ENCODE peak calls at places on chromosomes 13 and 19, in nine cellular contexts. R is prostate gland; Q is left ventricle myocardium inferior; X is CD8-positive, alpha-beta T cell; N is upper lobe of right lung; V is uterus; F is tibial artery; M is breast epithelium; K is OCI-LY7. H is an unnamed sample.

GRCh38 chr19:17721821-17722220 is 2.5 kb downstream of the MAP1S start:
- DNase-seq in R (no peak), Q (peak; percentile 51), X (no peak), N (peak; percentile 88), V (peak; percentile 35), F (peak; percentile 51), M (no peak), K (no peak), H (no peak)

GRCh38 chr19:12453495-12453894 is 12.7 kb upstream of the ZNF443 start:
- DNase-seq in R (peak; percentile 56), Q (no peak), X (no peak), N (no peak), V (no peak), F (no peak), M (peak; percentile 33), K (no peak), H (peak; percentile 42)

GRCh38 chr13:37617162-37617561 is 18.6 kb upstream of the POSTN start:
- DNase-seq in R (no peak), Q (no peak), X (no peak), N (no peak), V (no peak), F (no peak), M (no peak), K (no peak), H (no peak)

GRCh38 chr13:105207586-105208293 is 1327.7 kb downstream of the EFNB2 start:
- DNase-seq in R (no peak), Q (no peak), X (no peak), N (no peak), V (no peak), F (no peak), M (no peak), K (no peak), H (no peak)

GRCh38 chr13:45827318-45827717 is 24.2 kb downstream of the SIAH3 start:
- DNase-seq in R (no peak), Q (peak; percentile 47), X (no peak), N (no peak), V (no peak), F (no peak), M (no peak), K (no peak), H (peak; percentile 44)

GRCh38 chr13:83907196-83907989 is 25.1 kb upstream of the SLITRK1 start:
- DNase-seq in R (no peak), Q (no peak), X (no peak), N (no peak), V (no peak), F (no peak), M (no peak), K (no peak), H (no peak)

GRCh38 chr19:29837448-29837961 is 25.7 kb downstream of the CCNE1 start:
- DNase-seq in R (no peak), Q (no peak), X (no peak), N (peak; percentile 30), V (no peak), F (no peak), M (no peak), K (peak; percentile 63), H (no peak)

GRCh38 chr19:48480476-48481190 is 11.5 kb downstream of the CYTH2 start:
- DNase-seq in R (no peak), Q (peak; percentile 56), X (peak; percentile 45), N (peak; percentile 76), V (peak; percentile 48), F (peak; percentile 53), M (no peak), K (no peak), H (no peak)

GRCh38 chr19:31139871-31140505 is 209.2 kb downstream of the TSHZ3 start:
- DNase-seq in R (no peak), Q (no peak), X (no peak), N (no peak), V (no peak), F (no peak), M (no peak), K (no peak), H (peak; percentile 74)

GRCh38 chr13:89695343-89696257 is 1651.9 kb upstream of the MIR17HG start:
- DNase-seq in R (no peak), Q (no peak), X (no peak), N (no peak), V (no peak), F (no peak), M (no peak), K (peak; percentile 39), H (peak; percentile 49)

GRCh38 chr13:36006347-36006746 is 124.8 kb downstream of the DCLK1 start:
- DNase-seq in R (peak; percentile 10), Q (no peak), X (no peak), N (peak; percentile 67), V (no peak), F (no peak), M (no peak), K (no peak), H (no peak)

GRCh38 chr19:57239982-57240310 is 486 bp upstream of the ZNF805 start:
- DNase-seq in R (no peak), Q (peak; percentile 16), X (no peak), N (peak; percentile 69), V (no peak), F (peak; percentile 22), M (no peak), K (no peak), H (no peak)

GRCh38 chr13:44407891-44408290 is 34.3 kb downstream of the SERP2 start:
- DNase-seq in R (no peak), Q (no peak), X (no peak), N (no peak), V (no peak), F (no peak), M (peak; percentile 26), K (no peak), H (no peak)

GRCh38 chr13:28376604-28377003 is 118.3 kb downstream of the FLT1 start:
- DNase-seq in R (no peak), Q (no peak), X (no peak), N (no peak), V (no peak), F (no peak), M (no peak), K (no peak), H (no peak)

GRCh38 chr13:35675651-35676050 is 199.2 kb upstream of the MAB21L1 start:
- DNase-seq in R (no peak), Q (no peak), X (no peak), N (no peak), V (no peak), F (no peak), M (no peak), K (no peak), H (no peak)

GRCh38 chr13:76161143-76161542 is 525.0 kb downstream of the LMO7 start:
- DNase-seq in R (no peak), Q (peak; percentile 16), X (no peak), N (no peak), V (no peak), F (no peak), M (no peak), K (no peak), H (no peak)

GRCh38 chr19:53871448-53871847 is 3.8 kb downstream of the MYADM start:
- DNase-seq in R (no peak), Q (no peak), X (no peak), N (no peak), V (no peak), F (no peak), M (no peak), K (no peak), H (no peak)

GRCh38 chr19:44003461-44004134 is 841 bp downstream of the ZNF230 start:
- DNase-seq in R (no peak), Q (no peak), X (no peak), N (peak; percentile 57), V (no peak), F (no peak), M (no peak), K (peak; percentile 19), H (no peak)
- TF ChIP-seq CTCF in R (no peak), Q (no peak), X (no peak), N (no peak), V (no peak), F (no peak), M (no peak), K (no peak), H (no peak)

DNA sequence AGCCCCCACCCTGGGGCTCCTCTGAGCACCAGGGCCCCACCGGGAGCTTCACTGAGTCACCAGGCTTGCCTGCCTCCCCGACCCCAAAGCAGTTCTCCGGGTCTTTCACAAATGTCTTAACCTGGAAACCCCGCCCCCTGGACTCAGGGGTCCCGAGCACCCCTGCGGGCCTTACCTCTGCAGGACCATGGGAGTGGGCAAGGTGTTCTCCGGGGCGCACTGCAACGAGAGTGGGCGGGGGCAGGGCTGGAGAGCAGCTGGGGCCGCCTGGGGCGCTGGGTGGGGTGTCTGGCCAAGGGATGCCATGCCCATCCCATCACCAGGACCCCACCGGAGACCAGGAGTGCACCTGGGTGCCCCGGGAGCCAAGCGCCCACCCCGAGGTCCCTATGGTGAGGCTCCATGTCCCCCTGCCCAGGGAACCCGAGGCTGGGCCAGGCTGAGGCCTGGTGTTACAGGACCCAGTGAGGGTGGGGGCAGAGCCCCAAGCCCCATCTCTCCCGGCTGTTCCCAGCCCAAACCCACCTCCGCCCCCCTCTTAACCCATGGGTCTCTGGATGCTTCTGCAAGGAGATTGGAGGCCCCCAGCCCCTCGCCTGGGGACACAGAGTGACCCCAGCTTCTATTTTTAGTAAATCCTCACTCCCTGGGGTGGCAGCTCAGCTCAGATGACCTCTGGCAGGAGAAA is 10.9 kb downstream of the MKNK2 start:
- DNase-seq in R (peak; percentile 19), Q (no peak), X (no peak), N (peak; percentile 69), V (no peak), F (no peak), M (no peak), K (no peak), H (peak; percentile 6)
- H3K27ac ChIP-seq in R (peak overlapping the region; percentile 100), Q (peak overlapping the region; percentile 100), X (no peak overlapping the region), N (peak overlapping the region; percentile 17), V (no peak overlapping the region), F (peak overlapping the region; percentile 81), M (peak overlapping the region; percentile 99), K (no peak overlapping the region), H (peak overlapping the region; percentile 85)

DNA sequence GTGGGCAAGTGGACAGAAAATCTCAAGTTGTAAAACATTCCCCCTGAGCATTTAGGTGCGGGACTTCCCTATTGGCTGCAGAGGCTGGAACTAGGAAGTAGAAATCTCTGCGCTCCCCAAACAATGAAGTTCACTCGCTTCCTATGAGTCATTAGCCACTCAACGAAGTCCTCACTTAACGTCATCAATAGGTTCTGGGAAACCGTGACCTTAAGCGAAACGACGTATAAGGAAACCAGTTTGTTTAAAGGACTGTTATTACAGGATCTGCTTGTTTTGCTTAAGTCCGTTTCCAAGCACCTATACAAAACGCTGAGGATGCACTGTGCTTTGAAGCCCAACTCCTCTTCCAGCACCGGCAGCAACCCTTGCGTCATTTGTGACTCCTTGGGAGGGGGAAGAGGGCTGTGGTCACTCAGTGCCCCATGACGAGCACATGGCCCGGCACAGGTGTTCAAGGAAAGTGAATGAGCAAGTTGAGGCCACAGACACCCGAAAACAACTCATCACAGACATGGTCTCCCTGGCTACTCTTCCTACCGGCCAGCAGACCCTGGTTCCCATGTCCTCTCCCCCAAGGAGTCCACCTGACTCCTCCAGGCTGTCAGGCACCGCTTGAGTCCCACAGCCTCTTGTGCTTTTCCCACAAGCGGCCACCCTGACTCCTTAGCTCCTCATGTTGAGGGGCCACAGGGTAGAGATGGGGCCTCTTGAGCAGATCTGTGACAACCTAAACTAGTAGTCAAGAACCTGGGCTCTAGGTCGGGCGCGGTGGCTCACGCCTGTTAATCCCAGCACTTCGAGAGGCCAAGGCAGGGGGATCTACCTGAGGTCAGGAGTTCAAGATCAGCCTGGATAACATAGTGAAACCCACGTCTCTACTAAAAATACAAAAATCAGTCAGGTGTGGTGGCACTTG is 4.8 kb downstream of the RPS16 start:
- DNase-seq in R (no peak), Q (no peak), X (no peak), N (peak; percentile 78), V (no peak), F (peak; percentile 42), M (no peak), K (peak; percentile 34), H (peak; percentile 65)
- H3K4me3 ChIP-seq in R (no peak overlapping the region), Q (peak overlapping the region; percentile 13), X (no peak overlapping the region), N (peak overlapping the region; percentile 21), V (no peak overlapping the region), F (no peak overlapping the region), M (no peak overlapping the region), K (no peak overlapping the region), H (no peak overlapping the region)

GRCh38 chr13:64997438-64997837 is 2232.7 kb downstream of the PCDH9 start:
- DNase-seq in R (no peak), Q (no peak), X (no peak), N (no peak), V (no peak), F (no peak), M (no peak), K (no peak), H (no peak)
- TF ChIP-seq CTCF in R (no peak), Q (no peak), X (no peak), N (no peak), V (no peak), F (no peak), M (no peak), K (no peak), H (no peak)